ENCODE peak calls at places on chromosomes 13 and 19, in four cellular contexts. Y is WTC11, I is GM20000, G is H9. S is an unnamed sample.

GRCh38 chr13:21567714-21568113 is 36.3 kb downstream of the MICU2 start:
- DNase-seq in Y (no peak), I (peak), G (no peak), S (no peak)

GRCh38 chr19:37654525-37654832 is 786 bp downstream of the ZFP30 start:
- DNase-seq in I (no peak), G (no peak), Y (no peak), S (no peak)

GRCh38 chr19:2250765-2251576 is 1.8 kb downstream of the AMH start:
- DNase-seq in Y (no peak), I (peak), G (no peak), S (no peak)

GRCh38 chr13:97359181-97360057 is 74.5 kb upstream of the RAP2A start:
- DNase-seq in G (peak), I (peak), Y (peak), S (no peak)

GRCh38 chr13:41457589-41458186 is 338 bp downstream of the RGCC start:
- DNase-seq in I (peak), G (no peak), Y (peak), S (no peak)

GRCh38 chr19:7673995-7674667 is 2.8 kb upstream of the MCEMP1 start:
- DNase-seq in G (peak), I (no peak), Y (peak), S (peak)

GRCh38 chr19:35856546-35857149 is at the start of gene KIRREL2:
- DNase-seq in I (peak), Y (peak), G (peak), S (no peak)

GRCh38 chr19:36797786-36798108 is 25.1 kb upstream of the ZNF850 start:
- DNase-seq in Y (no peak), G (no peak), I (no peak), S (no peak)

GRCh38 chr13:41139296-41139966 is 6.8 kb upstream of the KBTBD6 start:
- DNase-seq in G (no peak), Y (no peak), I (no peak), S (no peak)

GRCh38 chr13:105804561-105805190 is 730.8 kb downstream of the EFNB2 start:
- DNase-seq in Y (no peak), I (no peak), G (no peak), S (no peak)

GRCh38 chr19:23183251-23183650 is 66.4 kb downstream of the ZNF730 start:
- DNase-seq in Y (no peak), G (no peak), I (no peak), S (no peak)

GRCh38 chr13:81017525-81018152 is 676.7 kb upstream of the SPRY2 start:
- DNase-seq in G (no peak), I (peak), Y (no peak), S (no peak)

GRCh38 chr19:48004236-48004635 is 9.8 kb downstream of the ELSPBP1 start:
- DNase-seq in G (no peak), I (no peak), Y (no peak), S (no peak)

GRCh38 chr19:48010932-48011758 is 16.7 kb downstream of the ELSPBP1 start:
- DNase-seq in I (no peak), Y (no peak), G (no peak), S (no peak)

GRCh38 chr19:48000846-48001245 is 6.4 kb downstream of the ELSPBP1 start:
- DNase-seq in G (no peak), Y (no peak), I (no peak), S (no peak)

DNA sequence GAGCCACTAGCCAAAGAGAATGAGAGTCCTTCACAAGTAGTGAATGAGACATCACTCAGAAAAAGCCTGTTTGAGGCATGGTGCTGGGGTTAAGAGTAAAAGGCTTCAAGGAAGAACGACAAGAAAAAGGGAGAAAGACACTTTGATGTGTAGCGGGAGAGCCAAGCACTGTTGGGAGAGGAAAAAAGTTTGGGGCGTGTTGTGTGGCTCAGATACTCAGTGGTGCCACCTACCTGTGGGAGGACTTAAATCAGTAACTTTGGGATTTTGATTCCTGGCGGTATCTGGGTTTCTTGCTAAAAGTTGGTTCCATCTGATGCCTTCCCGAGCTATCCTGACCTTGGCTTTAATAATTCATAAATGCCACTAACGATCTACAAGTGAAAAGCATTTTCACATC is 12.3 kb downstream of the ELSPBP1 start:
- DNase-seq in G (peak), Y (peak), I (no peak), S (no peak)
- TF ChIP-seq CTCF in G (peak), Y (peak), I (no peak), S (no peak)

GRCh38 chr19:44653977-44654784 is 10.5 kb downstream of the PVR start:
- DNase-seq in I (peak), G (peak), Y (peak), S (peak)
- TF ChIP-seq CTCF in I (peak), G (peak), Y (no peak), S (peak)

GRCh38 chr13:79861731-79862130 is 380.8 kb downstream of the NDFIP2 start:
- DNase-seq in G (no peak), I (no peak), Y (no peak), S (no peak)
- TF ChIP-seq CTCF in G (no peak), I (no peak), Y (no peak), S (no peak)

GRCh38 chr13:102566513-102566912 is 30.3 kb upstream of the TPP2 start:
- DNase-seq in G (no peak), Y (no peak), I (no peak), S (no peak)

GRCh38 chr13:102569488-102569887 is 27.3 kb upstream of the TPP2 start:
- DNase-seq in G (no peak), Y (no peak), I (no peak), S (no peak)

GRCh38 chr13:102567857-102568256 is 28.9 kb upstream of the TPP2 start:
- DNase-seq in Y (no peak), G (no peak), I (no peak), S (no peak)

DNA sequence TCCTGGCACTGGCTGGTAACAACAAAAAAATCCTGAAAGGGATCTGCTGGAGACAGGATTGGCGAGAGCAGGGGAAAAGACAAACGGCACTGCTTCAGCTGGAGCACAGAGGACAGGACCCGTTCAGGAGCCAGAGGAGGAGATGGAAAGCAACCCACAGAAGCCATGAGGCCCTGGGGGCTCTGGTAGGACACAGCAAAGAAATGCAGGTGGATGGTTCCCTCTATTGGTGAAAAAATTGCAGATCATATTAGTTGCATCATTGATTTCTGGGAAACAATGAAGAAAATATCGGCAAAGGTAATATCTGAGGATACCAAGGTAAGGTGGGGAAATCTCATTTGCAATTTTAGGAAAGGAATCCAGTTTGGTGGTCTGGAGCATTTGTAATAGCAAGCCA is 25.7 kb upstream of the TPP2 start:
- DNase-seq in Y (peak), I (no peak), G (peak), S (no peak)
- TF ChIP-seq CTCF in Y (no peak), I (no peak), G (peak), S (no peak)

DNA sequence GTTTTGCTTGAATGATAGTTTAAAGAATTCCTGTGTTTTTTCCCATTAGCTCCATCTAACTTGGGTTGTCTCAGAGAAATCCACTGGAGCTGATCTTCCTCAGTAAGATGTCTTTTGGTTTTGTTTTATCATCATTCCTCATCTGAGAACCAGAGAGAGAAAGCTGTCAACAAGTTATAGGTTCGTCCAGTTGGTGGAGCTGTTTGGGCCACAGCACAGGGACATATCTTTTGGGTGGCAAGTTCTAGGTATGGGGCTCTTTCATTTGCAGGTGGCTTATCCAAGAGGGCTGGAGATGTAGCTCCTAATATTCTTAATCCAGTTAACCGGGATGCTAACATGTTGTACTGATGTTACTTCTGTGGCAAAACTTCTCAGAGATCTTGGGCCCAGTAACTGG is 174.2 kb downstream of the KCNRG start:
- DNase-seq in I (no peak), G (no peak), Y (no peak), S (no peak)
- TF ChIP-seq CTCF in I (no peak), G (peak), Y (no peak), S (no peak)

GRCh38 chr19:11254662-11255061 is 7.7 kb downstream of the DOCK6 start:
- DNase-seq in Y (no peak), I (no peak), G (no peak), S (no peak)
- TF ChIP-seq CTCF in Y (no peak), I (no peak), G (no peak), S (no peak)

DNA sequence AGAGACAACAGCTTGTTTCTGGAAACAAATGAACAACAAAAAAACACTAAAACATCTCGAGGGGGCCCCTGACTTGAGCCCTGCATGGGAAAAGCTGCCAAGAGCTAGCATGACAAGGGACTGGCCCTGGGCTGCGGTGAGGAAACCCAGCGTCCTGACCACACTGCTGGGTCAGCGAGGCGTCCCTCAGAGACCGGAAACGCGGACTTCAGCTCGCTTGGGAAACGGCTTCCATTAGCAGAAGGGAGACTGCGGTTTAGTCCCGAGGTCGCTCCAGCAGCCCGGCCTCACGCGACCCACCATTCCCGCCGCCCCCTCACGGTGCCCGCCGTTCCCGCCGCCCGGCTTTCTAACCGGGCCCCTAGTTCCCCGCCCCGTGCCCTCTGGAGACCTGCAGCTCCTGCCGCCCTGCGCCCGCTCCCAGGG is 630 bp downstream of the CCDC122 start:
- DNase-seq in Y (no peak), G (peak), I (peak), S (peak)
- TF ChIP-seq CTCF in Y (no peak), G (no peak), I (no peak), S (no peak)

GRCh38 chr19:55098716-55099556 is 18.5 kb downstream of the PPP1R12C start:
- DNase-seq in G (no peak), Y (no peak), I (peak), S (no peak)
- TF ChIP-seq CTCF in G (peak), Y (peak), I (no peak), S (no peak)

S was measured in ascending aorta.